ENCODE peak calls at places on chromosomes 4 and X, in eight cellular contexts. D is testis, N is body of pancreas, U is K562, A is skeletal muscle cell, H is right cardiac atrium, S is HFF-Myc, E is OCI-LY7. T is an unnamed sample.

GRCh38 chrX:77962068-77962902 is 7.2 kb downstream of the PGAM4 start:
- DNase-seq in D (no peak), N (no peak), U (no peak), A (no peak), H (peak; percentile 32), S (no peak), E (no peak), T (no peak)

GRCh38 chrX:3393581-3394111 is 47.2 kb upstream of the MXRA5 start:
- DNase-seq in D (no peak), N (no peak), U (no peak), A (peak; percentile 30), H (no peak), S (peak; percentile 46), E (no peak), T (no peak)

GRCh38 chr4:94577136-94577535 is 125.4 kb downstream of the PDLIM5 start:
- DNase-seq in D (peak; percentile 53), N (peak; percentile 30), U (no peak), A (no peak), H (peak; percentile 73), S (no peak), E (no peak), T (peak; percentile 54)

GRCh38 chr4:128665514-128665913 is 144.0 kb upstream of the JADE1 start:
- DNase-seq in D (no peak), N (no peak), U (no peak), A (no peak), H (no peak), S (no peak), E (no peak), T (no peak)

GRCh38 chr4:81754169-81754568 is 282.5 kb upstream of the RASGEF1B start:
- DNase-seq in D (no peak), N (no peak), U (no peak), A (no peak), H (no peak), S (no peak), E (no peak), T (no peak)

GRCh38 chrX:153435845-153436244 is 10.0 kb downstream of the TREX2 start:
- DNase-seq in D (no peak), N (no peak), U (no peak), A (no peak), H (no peak), S (no peak), E (no peak), T (no peak)

GRCh38 chr4:180641495-180641894 is 1601.7 kb upstream of the TENM3 start:
- DNase-seq in D (no peak), N (no peak), U (no peak), A (no peak), H (no peak), S (no peak), E (no peak), T (no peak)

GRCh38 chr4:137124278-137124932 is 407.9 kb downstream of the PCDH18 start:
- DNase-seq in D (no peak), N (peak; percentile 8), U (peak; percentile 2), A (peak; percentile 44), H (no peak), S (peak; percentile 74), E (peak; percentile 25), T (peak; percentile 87)

GRCh38 chr4:82611982-82612381 is 50.2 kb upstream of the TMEM150C start:
- DNase-seq in D (no peak), N (no peak), U (no peak), A (no peak), H (no peak), S (no peak), E (no peak), T (no peak)

GRCh38 chr4:2411786-2412510 is 6.5 kb downstream of the ZFYVE28 start:
- DNase-seq in D (no peak), N (no peak), U (no peak), A (no peak), H (no peak), S (no peak), E (no peak), T (no peak)

GRCh38 chrX:9534686-9535085 is 69.8 kb downstream of the TBL1X start:
- DNase-seq in D (peak; percentile 49), N (no peak), U (no peak), A (no peak), H (no peak), S (peak; percentile 7), E (no peak), T (peak; percentile 40)

GRCh38 chr4:121243476-121243875 is 79.4 kb upstream of the TNIP3 start:
- DNase-seq in D (no peak), N (no peak), U (no peak), A (no peak), H (no peak), S (no peak), E (no peak), T (peak; percentile 44)

GRCh38 chr4:77152421-77152820 is 4.6 kb upstream of the CCNG2 start:
- DNase-seq in D (no peak), N (peak; percentile 47), U (no peak), A (no peak), H (no peak), S (no peak), E (peak; percentile 58), T (peak; percentile 73)

GRCh38 chrX:31126205-31126604 is 54.4 kb upstream of the FTHL17 start:
- DNase-seq in D (no peak), N (no peak), U (no peak), A (no peak), H (no peak), S (no peak), E (no peak), T (peak; percentile 50)

GRCh38 chr4:1112821-1113182 is 562 bp downstream of the RNF212 start:
- DNase-seq in D (no peak), N (no peak), U (no peak), A (no peak), H (no peak), S (no peak), E (no peak), T (no peak)
- H3K4me3 ChIP-seq in D (peak overlapping the region; percentile 57), N (no peak overlapping the region), U (no peak overlapping the region), A (no peak overlapping the region), H (no peak overlapping the region), S (no peak overlapping the region), E (no peak overlapping the region), T (no peak overlapping the region)

DNA sequence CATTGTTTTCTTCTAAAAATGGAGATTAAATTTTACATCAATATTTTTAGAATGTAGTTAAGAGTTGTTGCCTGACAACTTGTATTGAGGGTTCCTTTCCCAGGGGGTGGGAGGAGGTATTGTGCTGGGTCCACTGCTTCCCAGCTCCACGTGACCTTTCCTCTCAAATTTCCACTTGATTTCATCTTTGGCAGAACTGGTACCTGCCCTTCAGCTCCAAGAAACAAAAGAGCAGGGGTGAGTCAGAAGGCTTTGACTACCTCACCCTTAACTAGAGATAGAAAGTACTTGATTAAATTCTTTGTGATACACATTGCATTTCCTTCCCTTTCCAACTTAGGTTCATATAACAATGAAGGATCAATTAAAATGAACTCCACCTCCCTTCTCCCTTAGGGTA is 19.7 kb downstream of the TRIM2 start:
- DNase-seq in D (no peak), N (no peak), U (no peak), A (no peak), H (no peak), S (no peak), E (no peak), T (no peak)
- H3K4me3 ChIP-seq in D (no peak overlapping the region), N (no peak overlapping the region), U (no peak overlapping the region), A (peak overlapping the region; percentile 62), H (peak overlapping the region; percentile 82), S (peak overlapping the region; percentile 64), E (no peak overlapping the region), T (peak overlapping the region; percentile 76)

GRCh38 chr4:41205854-41206460 is 8.4 kb downstream of the APBB2 start:
- DNase-seq in D (no peak), N (no peak), U (no peak), A (no peak), H (no peak), S (no peak), E (no peak), T (peak; percentile 50)

GRCh38 chr4:41209901-41210300 is 4.4 kb downstream of the APBB2 start:
- DNase-seq in D (no peak), N (no peak), U (no peak), A (no peak), H (peak; percentile 8), S (no peak), E (no peak), T (no peak)

GRCh38 chr4:41212221-41213203 is 1.8 kb downstream of the APBB2 start:
- DNase-seq in D (peak; percentile 46), N (peak; percentile 60), U (no peak), A (no peak), H (peak; percentile 53), S (peak; percentile 52), E (peak; percentile 83), T (peak; percentile 77)

GRCh38 chr4:41207330-41207831 is 7.0 kb downstream of the APBB2 start:
- DNase-seq in D (no peak), N (no peak), U (no peak), A (no peak), H (peak; percentile 44), S (no peak), E (no peak), T (no peak)

DNA sequence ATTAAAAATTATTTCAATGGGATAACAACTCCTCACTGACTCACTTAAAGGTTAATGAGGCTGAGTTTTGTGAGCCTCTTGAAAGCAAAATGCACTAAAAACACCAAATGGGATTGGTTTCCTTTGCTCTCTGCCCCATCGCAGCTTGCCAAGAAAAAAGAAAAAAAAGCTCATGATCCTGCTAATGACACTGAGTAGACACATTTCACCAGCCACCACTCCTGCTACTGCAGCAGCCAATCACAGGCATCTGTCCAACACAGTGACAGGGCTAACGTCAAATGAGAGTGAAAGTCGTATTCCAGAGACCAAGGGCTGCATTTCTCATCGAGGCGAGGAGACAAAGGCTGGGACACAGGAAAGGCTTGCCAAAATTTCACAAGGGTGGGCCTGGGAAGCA is 5.2 kb downstream of the APBB2 start:
- DNase-seq in D (no peak), N (peak; percentile 38), U (no peak), A (no peak), H (peak; percentile 37), S (no peak), E (no peak), T (no peak)
- H3K4me3 ChIP-seq in D (no peak overlapping the region), N (no peak overlapping the region), U (no peak overlapping the region), A (no peak overlapping the region), H (no peak overlapping the region), S (no peak overlapping the region), E (no peak overlapping the region), T (no peak overlapping the region)

GRCh38 chr4:71138007-71138600 is 144.7 kb downstream of the DCK start:
- DNase-seq in D (no peak), N (peak; percentile 47), U (no peak), A (no peak), H (no peak), S (no peak), E (no peak), T (no peak)
- H3K4me3 ChIP-seq in D (no peak overlapping the region), N (no peak overlapping the region), U (no peak overlapping the region), A (no peak overlapping the region), H (no peak overlapping the region), S (no peak overlapping the region), E (no peak overlapping the region), T (no peak overlapping the region)

T was measured in foreskin fibroblast.